ENCODE peak calls at places on chromosomes 6 and 20, in four cellular contexts. W is coronary artery, I is HCT116, F is colonic mucosa. R is an unnamed sample.

GRCh38 chr6:125950293-125950692 is 6.3 kb upstream of the HINT3 start:
- DNase-seq in F (no peak), W (no peak), I (no peak), R (no peak)

GRCh38 chr20:31496761-31497295 is 17.4 kb upstream of the HM13 start:
- DNase-seq in I (no peak), W (peak), F (no peak), R (no peak)

GRCh38 chr6:335572-335971 is 43.3 kb downstream of the DUSP22 start:
- DNase-seq in I (no peak), F (no peak), W (no peak), R (no peak)

GRCh38 chr20:5316188-5317158 is at the start of gene PROKR2:
- DNase-seq in F (no peak), I (no peak), W (no peak), R (no peak)

GRCh38 chr6:13383280-13384163 is 55.2 kb upstream of the TBC1D7 start:
- DNase-seq in F (no peak), I (no peak), W (no peak), R (peak)

GRCh38 chr6:25122622-25123237 is 156.4 kb upstream of the CARMIL1 start:
- DNase-seq in W (no peak), I (no peak), F (peak), R (peak)

GRCh38 chr20:62631336-62632317 is 10.7 kb upstream of the SLCO4A1 start:
- DNase-seq in F (no peak), I (no peak), W (no peak), R (no peak)

GRCh38 chr6:1335367-1336037 is 23.6 kb downstream of the FOXQ1 start:
- DNase-seq in F (peak), I (peak), W (no peak), R (no peak)

GRCh38 chr20:18477218-18477617 is 10.0 kb downstream of the POLR3F start:
- DNase-seq in F (no peak), I (no peak), W (no peak), R (no peak)

GRCh38 chr6:160781298-160781697 is 79.3 kb downstream of the PLG start:
- DNase-seq in W (no peak), I (no peak), F (no peak), R (no peak)

GRCh38 chr6:53701333-53702073 is 35.9 kb upstream of the KLHL31 start:
- DNase-seq in I (no peak), W (no peak), F (no peak), R (no peak)

GRCh38 chr6:44442235-44442634 is 54.7 kb downstream of the CDC5L start:
- DNase-seq in F (no peak), W (no peak), I (no peak), R (no peak)

GRCh38 chr6:44442833-44443444 is 55.4 kb downstream of the CDC5L start:
- DNase-seq in F (no peak), I (no peak), W (no peak), R (no peak)

GRCh38 chr6:44451803-44452690 is 64.5 kb downstream of the CDC5L start:
- DNase-seq in W (no peak), I (no peak), F (no peak), R (no peak)

GRCh38 chr6:44444853-44445252 is 57.3 kb downstream of the CDC5L start:
- DNase-seq in I (no peak), W (no peak), F (no peak), R (no peak)

GRCh38 chr6:44446626-44447297 is 59.3 kb downstream of the CDC5L start:
- DNase-seq in F (no peak), W (no peak), I (no peak), R (no peak)
- H3K4me3 ChIP-seq in F (no peak), W (no peak), I (no peak), R (no peak)

GRCh38 chr6:97440590-97441176 is 157.7 kb upstream of the MMS22L start:
- DNase-seq in W (no peak), F (no peak), I (peak), R (peak)
- TF ChIP-seq CTCF in W (no peak), F (no peak), I (peak), R (peak)

GRCh38 chr20:53216856-53217576 is 244.9 kb downstream of the TSHZ2 start:
- DNase-seq in W (no peak), F (peak), I (peak), R (no peak)

GRCh38 chr20:53214392-53214791 is 242.2 kb downstream of the TSHZ2 start:
- DNase-seq in I (no peak), W (no peak), F (no peak), R (no peak)

GRCh38 chr20:53220482-53221307 is 248.5 kb downstream of the TSHZ2 start:
- DNase-seq in F (no peak), I (no peak), W (no peak), R (no peak)

GRCh38 chr20:53215166-53215565 is 243.0 kb downstream of the TSHZ2 start:
- DNase-seq in W (no peak), I (no peak), F (no peak), R (no peak)

DNA sequence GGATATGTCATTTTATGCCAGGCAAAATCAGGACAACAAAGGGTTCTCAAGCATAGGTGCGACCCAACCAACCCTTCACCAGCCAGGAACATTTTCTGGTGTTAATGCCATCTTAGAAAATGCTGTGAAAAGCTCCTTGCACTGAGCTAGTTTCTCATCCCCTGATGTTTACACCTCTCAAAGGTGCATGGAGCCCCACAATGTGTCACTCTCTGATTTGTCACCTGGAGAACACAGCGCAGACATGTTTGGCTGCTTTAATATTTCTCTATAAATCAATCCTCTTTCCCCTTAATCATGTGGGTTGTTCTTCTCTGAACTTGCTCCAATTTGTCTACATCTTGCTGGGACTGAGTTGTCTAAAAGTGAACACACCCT is 244.3 kb downstream of the TSHZ2 start:
- DNase-seq in W (no peak), I (no peak), F (no peak), R (no peak)
- H3K4me3 ChIP-seq in W (no peak), I (no peak), F (no peak), R (no peak)

DNA sequence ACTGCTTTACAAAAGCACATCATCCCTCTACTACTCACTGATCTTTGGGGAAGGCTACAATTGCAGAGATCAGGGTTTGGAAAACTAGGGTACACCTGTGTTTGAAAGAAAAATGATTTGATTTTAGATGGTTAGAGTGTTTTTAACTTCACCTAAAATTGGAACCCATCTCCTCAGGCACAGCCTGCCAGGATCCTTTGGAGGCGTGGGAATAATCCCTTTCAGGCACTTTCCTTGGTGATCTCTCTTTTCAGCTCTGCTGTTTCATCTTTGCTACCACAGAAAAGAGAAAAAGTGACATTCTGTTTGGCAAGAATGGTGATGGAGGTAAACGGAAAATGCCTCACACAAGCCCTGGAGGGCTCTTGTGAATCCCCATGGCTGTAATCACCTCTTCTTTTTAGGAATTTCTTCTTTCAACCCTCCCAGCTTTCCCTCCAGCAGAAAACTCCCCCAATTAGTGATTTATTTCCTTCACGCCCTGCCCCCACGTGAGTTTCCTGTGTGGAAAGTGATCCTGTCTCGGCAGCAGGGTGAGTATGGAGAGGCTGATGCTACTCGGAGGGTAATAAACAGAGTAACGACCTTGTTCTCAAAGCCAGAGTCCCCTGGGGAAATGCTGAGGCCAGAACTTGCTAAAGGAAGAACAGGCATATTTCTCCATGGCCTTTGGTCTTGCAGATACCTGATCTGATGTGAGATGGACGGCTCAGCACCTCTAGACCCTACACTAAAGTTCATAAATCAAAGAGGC is 9.2 kb downstream of the KCNG1 start:
- DNase-seq in I (no peak), W (no peak), F (no peak), R (no peak)
- TF ChIP-seq CTCF in I (no peak), W (no peak), F (no peak), R (no peak)

DNA sequence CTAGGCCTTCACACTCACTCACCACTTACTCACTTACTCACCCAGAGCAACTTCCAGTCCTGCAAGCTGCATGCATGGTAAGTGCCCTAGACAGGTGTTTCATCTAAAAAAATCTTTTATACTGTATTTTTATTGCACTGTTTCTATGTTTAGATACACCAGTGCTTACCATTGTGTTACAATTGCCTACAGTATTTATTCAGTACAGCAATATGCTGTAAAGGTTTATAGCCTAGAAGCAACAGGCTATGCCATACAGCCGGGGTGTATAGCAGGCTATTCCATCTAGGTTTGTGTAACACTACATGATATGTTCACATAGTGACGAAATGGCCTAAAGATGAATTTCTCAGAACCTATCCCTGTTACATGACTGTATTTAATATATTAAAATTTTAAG is 37.1 kb upstream of the KCNK5 start:
- DNase-seq in F (peak), W (no peak), I (no peak), R (peak)
- H3K4me3 ChIP-seq in F (no peak), W (no peak), I (no peak), R (no peak)

GRCh38 chr6:17596085-17596484 is 4.0 kb upstream of the FAM8A1 start:
- DNase-seq in I (no peak), F (no peak), W (no peak), R (no peak)

GRCh38 chr6:17600527-17601388 is 656 bp downstream of the FAM8A1 start:
- DNase-seq in F (peak), W (peak), I (no peak), R (no peak)

GRCh38 chr6:17602888-17603287 is 2.8 kb downstream of the FAM8A1 start:
- DNase-seq in I (no peak), F (no peak), W (no peak), R (no peak)

GRCh38 chr6:17601389-17601703 is 1.2 kb downstream of the FAM8A1 start:
- DNase-seq in W (no peak), I (no peak), F (no peak), R (no peak)

DNA sequence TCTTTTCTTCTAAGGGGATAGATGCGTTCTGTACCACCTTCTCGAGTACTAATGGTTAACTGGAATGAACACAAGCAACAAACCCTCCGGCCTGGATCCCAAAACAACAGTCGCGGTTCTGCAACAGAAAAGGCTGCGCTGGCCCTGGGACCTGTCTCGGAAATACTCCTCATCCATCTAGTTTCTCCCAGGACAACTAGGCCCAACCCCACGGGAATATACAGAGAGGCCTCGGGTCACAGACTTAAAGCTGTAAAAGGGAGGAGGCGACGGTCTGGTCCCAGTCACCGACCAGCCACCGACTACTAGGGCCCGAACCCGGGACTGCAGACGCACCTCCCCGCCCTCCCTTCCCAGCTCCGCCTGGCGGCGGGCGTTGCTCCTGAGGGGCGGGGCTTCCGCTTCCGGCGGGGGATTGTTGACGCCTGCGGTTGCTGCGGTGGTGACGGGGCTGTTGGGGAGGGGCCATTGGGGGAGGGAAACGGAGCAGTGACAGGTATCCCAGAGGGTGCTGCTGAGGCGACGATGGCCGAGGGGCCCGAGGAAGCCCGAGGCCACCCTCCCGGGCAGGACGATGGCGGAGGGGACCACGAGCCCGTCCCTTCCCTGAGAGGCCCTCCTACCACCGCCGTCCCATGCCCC is at the start of gene FAM8A1:
- DNase-seq in F (peak), W (peak), I (peak), R (peak)
- TF ChIP-seq CTCF in F (peak), W (peak), I (peak), R (peak)

GRCh38 chr6:158290040-158290439 is 22.2 kb upstream of the TULP4 start:
- DNase-seq in W (no peak), I (no peak), F (no peak), R (no peak)
- H3K4me3 ChIP-seq in W (no peak), I (no peak), F (no peak), R (no peak)

DNA sequence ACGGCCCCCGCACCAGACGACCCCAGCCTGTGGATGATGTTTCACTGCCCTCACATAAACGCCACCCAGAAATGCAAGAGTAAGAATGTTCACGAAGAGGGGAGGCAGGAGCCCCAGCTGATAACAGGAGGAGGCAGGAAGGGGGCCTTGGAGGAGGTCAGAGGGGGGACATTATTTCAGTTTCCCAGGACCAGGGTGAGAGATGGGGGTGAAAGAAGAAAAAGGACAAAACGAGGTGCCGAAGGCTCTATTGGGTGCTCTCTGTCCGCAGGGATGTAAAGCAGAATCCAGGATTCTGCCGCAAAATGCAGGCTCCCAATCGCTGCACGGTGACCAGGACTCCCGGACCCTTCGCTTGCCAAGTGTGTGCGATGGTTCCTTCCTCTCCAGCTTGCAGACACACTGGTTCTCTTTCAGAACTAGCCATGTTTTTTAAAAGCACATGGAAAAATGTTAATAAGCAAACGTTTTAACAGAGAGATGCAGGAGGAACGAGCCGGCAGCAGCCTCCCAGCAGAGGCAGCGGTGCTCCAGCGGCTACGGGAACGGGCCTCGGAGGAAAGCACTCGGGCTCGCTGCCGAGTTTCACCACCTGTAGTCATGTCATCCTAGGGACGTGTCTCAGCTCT is 59.5 kb downstream of the ZNF831 start:
- DNase-seq in I (no peak), W (no peak), F (no peak), R (no peak)
- TF ChIP-seq CTCF in I (peak), W (no peak), F (no peak), R (no peak)